ENCODE peak calls at places on chromosomes 1 and 21, in ten cellular contexts. U is HS-5; C is CD8-positive, alpha-beta memory T cell; O is GOT3; X is hippocampal formation; B is fibroblast of lung; W is aorta; S is fibroblast of the conjunctiva; H is naive B cell; A is astrocyte of the spinal cord. Z is an unnamed sample.

GRCh38 chr1:34742667-34743270 is 12.1 kb upstream of the GJB5 start:
- DNase-seq in U (peak), C (peak), O (peak), X (peak), B (peak), W (peak), S (peak), H (peak), A (peak), Z (peak)

GRCh38 chr1:161480381-161481035 is 24.7 kb upstream of the FCGR2A start:
- DNase-seq in U (no peak), C (no peak), O (no peak), X (no peak), B (no peak), W (no peak), S (no peak), H (no peak), A (no peak), Z (no peak)

GRCh38 chr1:28437924-28438699 is 67.7 kb upstream of the RCC1 start:
- DNase-seq in U (peak), C (no peak), O (peak), X (peak), B (peak), W (peak), S (peak), H (no peak), A (peak), Z (peak)

GRCh38 chr21:16159213-16159970 is 429.6 kb downstream of the USP25 start:
- DNase-seq in U (no peak), C (no peak), O (no peak), X (no peak), B (peak), W (no peak), S (no peak), H (no peak), A (peak), Z (peak)

GRCh38 chr1:222373216-222373615 is 174.7 kb downstream of the HHIPL2 start:
- DNase-seq in U (no peak), C (no peak), O (no peak), X (no peak), B (no peak), W (no peak), S (no peak), H (no peak), A (no peak), Z (no peak)

GRCh38 chr1:156499703-156500577 is 635 bp downstream of the MEF2D start:
- DNase-seq in U (no peak), C (peak), O (no peak), X (peak), B (peak), W (peak), S (no peak), H (peak), A (peak), Z (no peak)

GRCh38 chr1:100799954-100800612 is 80.5 kb downstream of the VCAM1 start:
- DNase-seq in U (no peak), C (no peak), O (no peak), X (no peak), B (no peak), W (no peak), S (no peak), H (no peak), A (peak), Z (no peak)

GRCh38 chr1:3651011-3651938 is 1.0 kb upstream of the TP73 start:
- DNase-seq in U (no peak), C (no peak), O (no peak), X (no peak), B (no peak), W (peak), S (no peak), H (no peak), A (peak), Z (peak)

GRCh38 chr1:68087184-68087583 is 36.8 kb upstream of the DIRAS3 start:
- DNase-seq in U (no peak), C (no peak), O (no peak), X (no peak), B (no peak), W (no peak), S (no peak), H (no peak), A (no peak), Z (no peak)

GRCh38 chr1:228293816-228294500 is 86.1 kb downstream of the OBSCN start:
- DNase-seq in U (no peak), C (no peak), O (no peak), X (no peak), B (no peak), W (peak), S (no peak), H (no peak), A (no peak), Z (peak)

GRCh38 chr21:46060596-46061061 is 37.3 kb upstream of the COL6A2 start:
- DNase-seq in U (peak), C (no peak), O (peak), X (no peak), B (peak), W (peak), S (peak), H (no peak), A (peak), Z (peak)

GRCh38 chr1:32275424-32275823 is 16.5 kb upstream of the HDAC1 start:
- DNase-seq in U (no peak), C (no peak), O (no peak), X (no peak), B (no peak), W (no peak), S (no peak), H (no peak), A (no peak), Z (peak)

GRCh38 chr1:203065191-203065590 is 20.6 kb downstream of the MYOG start:
- DNase-seq in U (no peak), C (no peak), O (no peak), X (no peak), B (no peak), W (no peak), S (no peak), H (no peak), A (no peak), Z (no peak)